ENCODE peak calls at places on chromosomes 3 and 15, in seven cellular contexts. P is MV-4-11; J is CD8-positive, alpha-beta memory T cell; Y is stimulated activated CD4-positive, alpha-beta T cell treated with anti-CD3 and anti-CD28 coated beads, Interleukin-1b, Interleukin-23, amount 100 ng/mL, for 1 hour; X is Calu3; I is GM06990; O is NT2/D1. T is an unnamed sample.

GRCh38 chr15:64637412-64637811 is 138.0 kb downstream of the RBPMS2 start:
- DNase-seq in I (no peak), J (no peak), X (no peak), P (no peak), O (no peak), Y (no peak), T (no peak)

GRCh38 chr15:92869977-92870644 is 30.0 kb upstream of the CHD2 start:
- DNase-seq in J (no peak), Y (no peak), P (no peak), X (no peak), O (no peak), I (no peak), T (no peak)

GRCh38 chr3:36447063-36447462 is 66.8 kb downstream of the STAC start:
- DNase-seq in I (no peak), P (no peak), O (no peak), X (no peak), J (no peak), Y (no peak), T (no peak)

GRCh38 chr15:31867536-31868442 is 162.5 kb upstream of the CHRNA7 start:
- DNase-seq in Y (peak), P (peak), J (peak), X (peak), O (peak), I (peak), T (peak)

GRCh38 chr15:51879555-51879954 is 50.1 kb downstream of the TMOD3 start:
- DNase-seq in P (no peak), O (no peak), I (no peak), J (no peak), Y (no peak), X (no peak), T (no peak)

GRCh38 chr3:146020969-146021368 is 140.0 kb downstream of the PLOD2 start:
- DNase-seq in P (peak), J (no peak), X (no peak), Y (no peak), I (no peak), O (peak), T (peak)

GRCh38 chr3:74302274-74302673 is 312.2 kb downstream of the CNTN3 start:
- DNase-seq in Y (no peak), I (no peak), X (no peak), O (no peak), P (no peak), J (no peak), T (no peak)

GRCh38 chr15:73346735-73347312 is 21.9 kb downstream of the HCN4 start:
- DNase-seq in I (no peak), J (peak), O (no peak), P (no peak), Y (peak), X (peak), T (peak)

GRCh38 chr3:166425900-166426611 is 588.8 kb upstream of the BCHE start:
- DNase-seq in X (no peak), Y (no peak), I (no peak), O (peak), J (no peak), P (no peak), T (no peak)

GRCh38 chr3:131239250-131239649 is 142.3 kb upstream of the NUDT16 start:
- DNase-seq in I (no peak), O (no peak), J (no peak), Y (no peak), X (no peak), P (no peak), T (no peak)

GRCh38 chr15:91710072-91710471 is 143.4 kb upstream of the SLCO3A1 start:
- DNase-seq in O (no peak), Y (no peak), X (peak), I (no peak), P (peak), J (no peak), T (peak)

GRCh38 chr3:150603888-150604319 is 783 bp downstream of the SELENOT start:
- DNase-seq in P (no peak), Y (no peak), I (no peak), O (no peak), X (no peak), J (no peak), T (no peak)

GRCh38 chr3:128804017-128804816 is 75.2 kb upstream of the ACAD9 start:
- DNase-seq in I (peak), O (no peak), X (no peak), P (peak), J (peak), Y (peak), T (peak)

GRCh38 chr3:129609591-129610169 is 3.2 kb upstream of the PLXND1 start:
- DNase-seq in Y (no peak), I (no peak), P (no peak), O (no peak), J (no peak), X (no peak), T (no peak)

GRCh38 chr3:123143669-123144411 is 57.9 kb upstream of the SEC22A start:
- DNase-seq in O (peak), J (no peak), I (no peak), P (no peak), Y (no peak), X (no peak), T (no peak)

GRCh38 chr3:5165698-5166097 is 21.8 kb upstream of the EDEM1 start:
- DNase-seq in X (no peak), I (no peak), O (no peak), J (no peak), P (no peak), Y (no peak), T (no peak)

GRCh38 chr3:113697192-113698090 is 999 bp upstream of the USF3 start:
- DNase-seq in O (no peak), J (no peak), Y (no peak), P (no peak), X (peak), I (peak), T (peak)

GRCh38 chr3:23052230-23053019 is 150.7 kb upstream of the UBE2E2 start:
- DNase-seq in O (peak), P (peak), J (no peak), X (no peak), Y (no peak), I (no peak), T (no peak)

GRCh38 chr3:178474526-178474925 is 61.7 kb upstream of the KCNMB2 start:
- DNase-seq in P (no peak), O (no peak), I (no peak), X (no peak), J (no peak), Y (no peak), T (no peak)

GRCh38 chr3:182837855-182838454 is 44.7 kb downstream of the ATP11B start:
- DNase-seq in Y (no peak), O (no peak), I (no peak), J (peak), X (no peak), P (no peak), T (peak)

GRCh38 chr15:64566102-64566501 is 105.7 kb downstream of the ZNF609 start:
- DNase-seq in I (no peak), Y (no peak), O (no peak), P (no peak), X (no peak), J (no peak), T (no peak)

GRCh38 chr15:85421116-85421925 is 40.9 kb downstream of the AKAP13 start:
- DNase-seq in O (no peak), J (no peak), P (no peak), I (no peak), Y (no peak), X (no peak), T (no peak)

GRCh38 chr15:98609144-98609852 is 39.0 kb upstream of the IGF1R start:
- DNase-seq in O (peak), P (no peak), J (no peak), I (no peak), Y (no peak), X (peak), T (no peak)

GRCh38 chr15:57792729-57793449 is 86.4 kb downstream of the POLR2M start:
- DNase-seq in J (no peak), I (no peak), X (peak), P (no peak), O (peak), Y (no peak), T (no peak)

GRCh38 chr3:14481646-14482036 is 58.5 kb downstream of the GRIP2 start:
- DNase-seq in Y (no peak), O (no peak), X (no peak), J (no peak), P (no peak), I (no peak), T (no peak)

T was measured in NB4.